ENCODE peak calls at places on chromosomes 6 and 20, in six cellular contexts. S is activated naive CD8-positive, alpha-beta T cell treated with anti-CD3 and anti-CD28 coated beads for 36 hours; K is spleen; M is HuH-7; L is uterus; X is nephron progenitor cell. Q is an unnamed sample.

GRCh38 chr6:120198033-120198432 is 848.5 kb upstream of the MAN1A1 start:
- DNase-seq in S (peak; percentile 1), K (no peak), M (no peak), L (no peak), X (no peak), Q (no peak)

GRCh38 chr20:40741507-40742106 is 52.6 kb upstream of the MAFB start:
- DNase-seq in S (peak; percentile 32), K (no peak), M (peak; percentile 43), L (no peak), X (peak; percentile 22), Q (peak; percentile 67)

GRCh38 chr6:32761548-32761947 is 1.8 kb downstream of the HLA-DQB2 start:
- DNase-seq in S (no peak), K (no peak), M (no peak), L (no peak), X (no peak), Q (no peak)

GRCh38 chr6:7439243-7439642 is 49.6 kb downstream of the RIOK1 start:
- DNase-seq in S (no peak), K (no peak), M (no peak), L (no peak), X (no peak), Q (no peak)

GRCh38 chr6:116405147-116405546 is 34.4 kb downstream of the DSE start:
- DNase-seq in S (no peak), K (no peak), M (no peak), L (peak; percentile 31), X (peak; percentile 23), Q (peak; percentile 40)

GRCh38 chr6:46645265-46645664 is 7.4 kb downstream of the CYP39A1 start:
- DNase-seq in S (no peak), K (no peak), M (no peak), L (no peak), X (no peak), Q (no peak)

GRCh38 chr6:28907394-28907793 is 16.4 kb downstream of the TRIM27 start:
- DNase-seq in S (no peak), K (no peak), M (no peak), L (no peak), X (no peak), Q (no peak)

GRCh38 chr20:57594092-57594911 is 25.9 kb downstream of the ZBP1 start:
- DNase-seq in S (peak; percentile 40), K (peak; percentile 88), M (peak; percentile 83), L (no peak), X (peak; percentile 84), Q (peak; percentile 74)

GRCh38 chr6:79416931-79417330 is 120.3 kb downstream of the LCA5 start:
- DNase-seq in S (no peak), K (no peak), M (no peak), L (no peak), X (no peak), Q (no peak)

GRCh38 chr20:33689493-33689892 is 3.3 kb upstream of the E2F1 start:
- DNase-seq in S (no peak), K (no peak), M (no peak), L (no peak), X (no peak), Q (no peak)

GRCh38 chr6:38169826-38170526 is 350.4 kb downstream of the ZFAND3 start:
- DNase-seq in S (no peak), K (no peak), M (no peak), L (no peak), X (no peak), Q (no peak)

GRCh38 chr6:100427452-100427851 is 37.3 kb downstream of the SIM1 start:
- DNase-seq in S (no peak), K (no peak), M (no peak), L (no peak), X (no peak), Q (no peak)

GRCh38 chr6:121463087-121463486 is 27.6 kb downstream of the GJA1 start:
- DNase-seq in S (no peak), K (no peak), M (no peak), L (no peak), X (no peak), Q (no peak)

GRCh38 chr6:47247227-47247797 is 62.4 kb downstream of the TNFRSF21 start:
- DNase-seq in S (no peak), K (no peak), M (peak; percentile 46), L (no peak), X (no peak), Q (no peak)

GRCh38 chr20:3312940-3313656 is 74.1 kb upstream of the SLC4A11 start:
- DNase-seq in S (no peak), K (no peak), M (peak; percentile 41), L (no peak), X (no peak), Q (no peak)

GRCh38 chr6:10465633-10466499 is 51.0 kb upstream of the TFAP2A start:
- DNase-seq in S (peak; percentile 16), K (no peak), M (peak; percentile 26), L (no peak), X (peak; percentile 75), Q (peak; percentile 66)

GRCh38 chr20:54042021-54042420 is 28.4 kb downstream of the BCAS1 start:
- DNase-seq in S (no peak), K (no peak), M (no peak), L (no peak), X (no peak), Q (no peak)

GRCh38 chr6:3157151-3157933 is at the start of gene TUBB2A:
- DNase-seq in S (peak; percentile 87), K (peak; percentile 95), M (peak; percentile 82), L (peak; percentile 81), X (peak; percentile 86), Q (peak; percentile 91)

GRCh38 chr6:38058022-38058421 is 238.5 kb downstream of the ZFAND3 start:
- DNase-seq in S (peak; percentile 68), K (no peak), M (no peak), L (no peak), X (no peak), Q (no peak)

GRCh38 chr20:11246251-11246775 is 572.5 kb upstream of the JAG1 start:
- DNase-seq in S (no peak), K (no peak), M (no peak), L (no peak), X (no peak), Q (no peak)

GRCh38 chr6:56764081-56764566 is 121.4 kb upstream of the DST start:
- DNase-seq in S (no peak), K (no peak), M (peak; percentile 25), L (no peak), X (no peak), Q (peak; percentile 40)

GRCh38 chr6:145964948-145965366 is 799 bp upstream of the SHPRH start:
- DNase-seq in S (no peak), K (no peak), M (no peak), L (no peak), X (no peak), Q (no peak)

GRCh38 chr6:26268659-26269402 is 96.2 kb upstream of the BTN3A2 start:
- DNase-seq in S (peak; percentile 30), K (no peak), M (no peak), L (no peak), X (peak; percentile 39), Q (no peak)

GRCh38 chr6:129717287-129717686 is 7.3 kb upstream of the ARHGAP18 start:
- DNase-seq in S (no peak), K (no peak), M (no peak), L (no peak), X (no peak), Q (no peak)

GRCh38 chr6:170051229-170052172 is 239.4 kb downstream of the DLL1 start:
- DNase-seq in S (no peak), K (peak; percentile 63), M (no peak), L (no peak), X (no peak), Q (no peak)

GRCh38 chr6:88376759-88377387 is 210.7 kb upstream of the CNR1 start:
- DNase-seq in S (no peak), K (no peak), M (no peak), L (no peak), X (no peak), Q (no peak)

GRCh38 chr20:62186887-62187866 is 4.3 kb downstream of the MTG2 start:
- DNase-seq in S (no peak), K (peak; percentile 16), M (no peak), L (no peak), X (no peak), Q (no peak)

GRCh38 chr20:40506567-40506966 is 182.5 kb downstream of the MAFB start:
- DNase-seq in S (peak; percentile 6), K (peak; percentile 94), M (peak; percentile 19), L (peak; percentile 63), X (no peak), Q (no peak)

GRCh38 chr20:1286267-1287036 is 20.4 kb downstream of the SNPH start:
- DNase-seq in S (no peak), K (no peak), M (no peak), L (no peak), X (no peak), Q (no peak)

GRCh38 chr6:113381957-113382356 is 475.2 kb upstream of the MARCKS start:
- DNase-seq in S (no peak), K (no peak), M (no peak), L (no peak), X (no peak), Q (no peak)

GRCh38 chr6:25971187-25971811 is 8.7 kb downstream of the TRIM38 start:
- DNase-seq in S (no peak), K (no peak), M (no peak), L (peak; percentile 73), X (no peak), Q (no peak)

Q was measured in HEK293T.